ENCODE peak calls at places on chromosomes 5 and 9, in four cellular contexts. Z is HS-5, D is GM23338, W is HTR-8/SVneo. T is an unnamed sample.

GRCh38 chr5:1445313-1445894 is at the start of gene SLC6A3:
- DNase-seq in Z (no peak), D (peak), W (no peak), T (no peak)

GRCh38 chr5:1915316-1915715 is 32.6 kb upstream of the IRX4 start:
- DNase-seq in D (no peak), W (no peak), Z (no peak), T (no peak)

GRCh38 chr5:119397518-119398380 is 41.9 kb downstream of the TNFAIP8 start:
- DNase-seq in D (no peak), W (no peak), Z (peak), T (no peak)

GRCh38 chr5:179730852-179731251 is 1.8 kb upstream of the MAML1 start:
- DNase-seq in W (no peak), Z (no peak), D (no peak), T (no peak)

GRCh38 chr9:89722712-89723111 is 117.9 kb downstream of the GADD45G start:
- DNase-seq in D (no peak), W (no peak), Z (no peak), T (no peak)

GRCh38 chr9:136464241-136464640 is 18.6 kb downstream of the SEC16A start:
- DNase-seq in D (no peak), Z (no peak), W (no peak), T (no peak)

GRCh38 chr5:149732500-149733128 is 2.5 kb downstream of the PPARGC1B start:
- DNase-seq in D (peak), Z (no peak), W (no peak), T (no peak)

GRCh38 chr5:75706775-75707174 is 10.5 kb downstream of the POC5 start:
- DNase-seq in W (no peak), D (no peak), Z (no peak), T (no peak)

GRCh38 chr9:34493972-34494535 is 28.7 kb downstream of the ENHO start:
- DNase-seq in Z (peak), D (peak), W (peak), T (no peak)

GRCh38 chr9:110153431-110153830 is 54.5 kb downstream of the C9orf152 start:
- DNase-seq in W (no peak), Z (no peak), D (no peak), T (no peak)

GRCh38 chr5:58240286-58240685 is 219.6 kb downstream of the PLK2 start:
- DNase-seq in W (peak), Z (peak), D (no peak), T (no peak)

GRCh38 chr9:130042931-130043653 is at the start of gene FNBP1:
- DNase-seq in W (peak), D (peak), Z (no peak), T (peak)

GRCh38 chr9:90044710-90045151 is 439.9 kb downstream of the GADD45G start:
- DNase-seq in W (no peak), Z (peak), D (no peak), T (no peak)

GRCh38 chr5:97085787-97086181 is 56.6 kb downstream of the LIX1 start:
- DNase-seq in D (no peak), Z (no peak), W (no peak), T (no peak)

GRCh38 chr5:80990971-80991370 is 30.8 kb downstream of the RASGRF2 start:
- DNase-seq in Z (no peak), D (peak), W (no peak), T (no peak)

GRCh38 chr9:36847781-36848673 is 186.0 kb downstream of the PAX5 start:
- DNase-seq in D (no peak), W (no peak), Z (no peak), T (peak)

GRCh38 chr5:178331491-178331981 is 98.9 kb upstream of the PHYKPL start:
- DNase-seq in D (no peak), Z (no peak), W (no peak), T (no peak)

GRCh38 chr5:104498281-104498680 is 935.7 kb upstream of the NUDT12 start:
- DNase-seq in W (no peak), Z (peak), D (no peak), T (no peak)

GRCh38 chr5:9283021-9283420 is 262.9 kb downstream of the SEMA5A start:
- DNase-seq in W (no peak), Z (no peak), D (no peak), T (no peak)

GRCh38 chr5:95070453-95070852 is 214.4 kb downstream of the MCTP1 start:
- DNase-seq in D (no peak), Z (no peak), W (no peak), T (no peak)